ENCODE peak calls at places on chromosome 3, in six cellular contexts. J is psoas muscle, D is GM12865, P is transverse colon, O is AG04450, Z is right atrium auricular region. V is an unnamed sample.

GRCh38 chr3:40211579-40211978 is 97.9 kb upstream of the EIF1B start:
- DNase-seq in Z (no peak), O (no peak), P (no peak), J (no peak), D (no peak), V (no peak)

GRCh38 chr3:53730565-53730964 is 115.7 kb downstream of the CHDH start:
- DNase-seq in P (no peak), J (peak), O (no peak), D (no peak), Z (no peak), V (no peak)

GRCh38 chr3:113254171-113254947 is 43.0 kb downstream of the BOC start:
- DNase-seq in D (no peak), P (no peak), Z (no peak), J (no peak), O (no peak), V (no peak)

GRCh38 chr3:15264486-15264885 is 58.4 kb downstream of the CAPN7 start:
- DNase-seq in O (no peak), J (no peak), P (no peak), D (no peak), Z (no peak), V (no peak)

GRCh38 chr3:53166781-53167291 is 5.8 kb downstream of the PRKCD start:
- DNase-seq in Z (peak), P (peak), D (peak), O (peak), J (peak), V (no peak)

GRCh38 chr3:113339616-113340244 is 101.6 kb downstream of the CFAP44 start:
- DNase-seq in P (no peak), J (no peak), D (no peak), O (no peak), Z (no peak), V (no peak)

GRCh38 chr3:178381555-178381954 is 154.7 kb upstream of the KCNMB2 start:
- DNase-seq in J (no peak), D (no peak), P (no peak), Z (no peak), O (no peak), V (no peak)

GRCh38 chr3:99648091-99648490 is 9.7 kb downstream of the COL8A1 start:
- DNase-seq in P (peak), J (no peak), O (no peak), D (peak), Z (no peak), V (no peak)

GRCh38 chr3:77370413-77370812 is 330.5 kb downstream of the ROBO2 start:
- DNase-seq in Z (no peak), O (peak), J (no peak), P (no peak), D (no peak), V (no peak)

GRCh38 chr3:172294238-172294806 is 153.9 kb downstream of the GHSR start:
- DNase-seq in O (no peak), J (no peak), Z (no peak), P (no peak), D (no peak), V (no peak)

GRCh38 chr3:172300187-172300586 is 148.1 kb downstream of the GHSR start:
- DNase-seq in P (no peak), J (no peak), Z (no peak), O (no peak), D (no peak), V (no peak)

GRCh38 chr3:172298247-172298646 is 150.0 kb downstream of the GHSR start:
- DNase-seq in P (no peak), D (no peak), O (no peak), Z (no peak), J (no peak), V (no peak)

GRCh38 chr3:172296248-172296974 is 151.8 kb downstream of the GHSR start:
- DNase-seq in P (no peak), O (no peak), D (no peak), J (no peak), Z (no peak), V (no peak)

DNA sequence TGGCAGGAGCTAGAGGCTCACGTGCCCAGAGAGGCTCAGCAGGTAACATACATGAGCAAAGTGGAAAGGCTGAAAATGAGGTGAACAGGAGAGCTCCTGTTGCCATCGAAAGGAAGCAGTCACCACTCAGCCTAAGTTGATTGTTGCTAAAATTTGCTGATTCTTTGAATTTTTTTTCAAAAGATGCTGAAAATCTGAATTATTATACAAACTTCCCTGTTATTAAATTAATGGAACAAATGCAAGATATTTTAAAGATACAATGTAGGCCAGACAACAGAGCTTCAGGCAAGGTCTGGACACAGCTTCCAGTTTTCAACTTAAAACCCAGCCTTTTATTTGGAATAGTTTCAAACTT is 151.3 kb downstream of the GHSR start:
- DNase-seq in O (no peak), Z (no peak), D (no peak), P (no peak), J (no peak), V (no peak)
- H3K4me3 ChIP-seq in O (no peak), Z (no peak), D (no peak), P (no peak), J (no peak), V (no peak)

DNA sequence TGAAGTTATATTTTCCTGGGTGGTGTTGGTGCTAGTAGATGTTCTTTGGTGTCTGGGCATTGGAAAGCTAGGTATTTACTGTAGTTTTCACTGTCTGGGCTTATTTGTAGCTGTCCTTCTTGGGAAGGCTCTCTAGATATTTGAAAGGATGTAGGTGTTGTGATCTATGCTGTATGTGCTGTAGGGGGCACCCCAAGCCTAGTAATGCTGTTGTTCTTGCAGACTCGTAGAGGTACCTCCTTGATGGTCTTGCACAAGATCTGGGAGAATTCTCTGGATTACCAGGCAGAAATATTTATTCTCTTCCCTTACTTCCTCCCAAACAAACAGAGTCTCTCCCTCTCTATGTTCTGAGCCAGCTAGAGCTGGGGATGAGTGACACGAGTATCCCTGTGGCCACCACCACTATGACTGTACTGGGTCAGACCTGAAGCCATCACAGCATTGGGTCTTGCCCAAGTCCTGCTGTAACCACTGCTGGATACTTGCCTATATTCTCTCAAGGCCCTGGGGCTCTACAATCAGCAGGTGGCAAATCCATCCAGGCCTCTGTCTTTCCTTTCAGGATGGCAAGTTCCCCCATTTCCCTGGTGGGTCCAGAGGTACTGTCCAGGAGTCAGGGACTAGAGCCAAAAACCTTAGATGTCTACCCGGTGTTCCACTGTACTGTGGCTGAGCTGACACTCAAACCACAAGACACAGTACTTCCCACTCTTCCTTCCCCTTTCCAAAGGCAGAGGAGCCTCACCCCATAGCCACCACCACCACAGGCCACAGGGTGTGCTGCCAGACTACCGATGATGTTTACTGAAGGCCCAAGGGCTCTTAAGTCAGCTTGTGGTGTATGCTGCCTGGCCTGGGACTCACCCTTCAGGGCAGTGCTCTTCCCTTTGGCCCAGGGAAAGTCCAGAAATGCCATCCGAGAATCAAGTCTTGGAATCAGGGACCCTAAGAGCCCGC is 195.2 kb upstream of the DPPA4 start:
- DNase-seq in J (no peak), P (peak), O (peak), Z (no peak), D (peak), V (no peak)
- TF ChIP-seq CTCF in J (no peak), P (peak), O (peak), Z (no peak), D (peak), V (peak)

GRCh38 chr3:62955126-62955525 is 79.9 kb upstream of the CADPS start:
- DNase-seq in D (no peak), O (no peak), P (no peak), Z (no peak), J (no peak), V (no peak)
- H3K4me3 ChIP-seq in D (no peak), O (no peak), P (no peak), Z (no peak), J (no peak), V (no peak)

DNA sequence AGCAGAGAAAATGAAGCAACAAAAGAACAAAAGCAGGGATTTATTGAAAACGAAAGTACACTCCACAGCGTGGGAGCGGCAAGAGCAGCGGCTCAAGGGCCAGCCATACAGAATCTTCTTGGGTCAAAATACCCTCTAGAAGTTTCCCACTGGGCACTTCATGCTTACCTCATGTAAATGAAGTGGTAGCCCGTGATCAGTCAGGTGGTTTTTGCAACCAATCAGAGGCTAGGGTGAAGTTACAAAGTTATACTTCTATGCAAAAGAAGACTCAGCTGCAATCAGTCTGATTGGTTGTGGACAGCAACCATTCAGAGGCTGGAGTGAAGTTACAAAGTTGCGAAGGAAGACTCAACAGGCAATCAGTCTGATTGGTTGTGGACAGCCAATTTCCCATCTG is 37.8 kb upstream of the TRH start:
- DNase-seq in J (no peak), O (peak), Z (peak), D (no peak), P (peak), V (no peak)
- TF ChIP-seq CTCF in J (no peak), O (no peak), Z (no peak), D (no peak), P (no peak), V (no peak)

GRCh38 chr3:29329986-29330514 is 49.2 kb downstream of the RBMS3 start:
- DNase-seq in J (no peak), Z (no peak), P (no peak), O (no peak), D (no peak), V (no peak)
- H3K4me3 ChIP-seq in J (no peak), Z (no peak), P (no peak), O (no peak), D (no peak), V (no peak)

DNA sequence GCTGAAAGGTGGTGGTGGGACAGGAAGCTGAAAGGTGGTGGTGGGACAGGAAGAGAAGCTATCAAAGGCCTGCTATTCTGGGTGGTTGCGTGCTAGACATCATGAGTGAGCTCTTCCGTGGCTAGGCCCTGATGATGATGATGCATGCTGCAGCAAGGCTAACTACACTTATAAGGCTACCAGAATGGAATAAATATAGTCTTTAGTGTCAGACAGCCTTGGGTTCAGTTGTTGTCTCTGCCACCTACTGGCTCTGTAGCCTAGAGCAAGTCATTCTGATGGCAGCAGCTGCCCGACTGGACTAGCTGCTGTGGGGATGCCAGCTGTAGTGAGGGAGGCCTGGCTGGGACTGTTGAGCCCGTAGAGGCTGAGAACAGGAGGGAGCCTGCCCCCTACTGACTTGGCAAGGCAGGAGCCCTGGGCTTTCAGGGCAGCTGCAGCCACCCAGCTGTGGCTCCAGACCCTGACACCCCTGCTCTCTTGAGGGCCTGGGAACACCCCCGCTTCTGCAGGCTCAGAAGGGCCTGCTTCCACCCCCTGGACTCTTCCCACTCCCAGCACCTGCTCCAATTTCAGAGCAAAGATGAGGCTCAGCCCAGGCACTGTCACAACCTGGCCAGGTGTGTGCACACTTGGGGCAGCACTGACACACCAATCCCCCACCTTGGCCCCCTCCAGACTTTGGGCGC is 21.4 kb upstream of the ZBED2 start:
- DNase-seq in Z (no peak), O (no peak), P (peak), D (peak), J (no peak), V (no peak)
- TF ChIP-seq CTCF in Z (no peak), O (no peak), P (no peak), D (peak), J (no peak), V (no peak)

GRCh38 chr3:71723452-71724170 is 1.6 kb downstream of the EIF4E3 start:
- DNase-seq in Z (no peak), P (no peak), O (no peak), J (no peak), D (peak), V (no peak)
- H3K4me3 ChIP-seq in Z (peak), P (peak), O (no peak), J (peak), D (no peak), V (peak)

GRCh38 chr3:133661454-133662255 is at the start of gene TOPBP1:
- DNase-seq in P (peak), J (peak), D (peak), Z (peak), O (peak), V (peak)

GRCh38 chr3:133659806-133660205 is 1.9 kb downstream of the TOPBP1 start:
- DNase-seq in Z (no peak), P (no peak), J (no peak), D (no peak), O (no peak), V (no peak)

GRCh38 chr3:133667118-133667517 is 5.4 kb upstream of the TOPBP1 start:
- DNase-seq in D (no peak), P (no peak), J (no peak), O (no peak), Z (no peak), V (no peak)

GRCh38 chr3:133663569-133664313 is 2.0 kb upstream of the TOPBP1 start:
- DNase-seq in P (no peak), O (no peak), J (no peak), Z (no peak), D (peak), V (no peak)

GRCh38 chr3:133662256-133662773 is 574 bp upstream of the TOPBP1 start:
- DNase-seq in O (no peak), J (no peak), D (peak), P (no peak), Z (no peak), V (no peak)
- TF ChIP-seq CTCF in O (no peak), J (no peak), D (peak), P (no peak), Z (no peak), V (no peak)

GRCh38 chr3:185930393-185931107 is 7.3 kb downstream of the TRA2B start:
- DNase-seq in O (no peak), Z (no peak), D (no peak), J (no peak), P (no peak), V (no peak)
- H3K4me3 ChIP-seq in O (peak), Z (no peak), D (peak), J (peak), P (no peak), V (peak)

V was measured in thoracic aorta.